ENCODE peak calls at places on chromosomes 7 and 10, in ten cellular contexts. I is CD8-positive, alpha-beta memory T cell; X is sigmoid colon; T is heart right ventricle; R is GM23248; H is aorta; M is fibroblast of lung; F is SJSA1; Q is thoracic aorta; S is tibial nerve. B is an unnamed sample. For H3K36me3, the result is how much of the 10 kb centered on the place peaks cover.

GRCh38 chr7:141697211-141697871 is 4.6 kb downstream of the DENND11 start:
- DNase-seq in I (no peak), X (no peak), T (no peak), R (peak), H (no peak), M (peak), F (peak), Q (no peak), S (no peak), B (peak)

GRCh38 chr7:131424219-131424822 is 96.6 kb downstream of the MKLN1 start:
- DNase-seq in I (peak), X (no peak), T (no peak), R (peak), H (no peak), M (peak), F (peak), Q (no peak), S (no peak), B (peak)

GRCh38 chr10:74213571-74214162 is 62.6 kb downstream of the ADK start:
- DNase-seq in I (peak), X (no peak), T (no peak), R (peak), H (no peak), M (peak), F (peak), Q (no peak), S (no peak), B (peak)

GRCh38 chr7:26449175-26450165 is 157.8 kb downstream of the SNX10 start:
- DNase-seq in I (no peak), X (no peak), T (no peak), R (peak), H (no peak), M (peak), F (peak), Q (no peak), S (no peak), B (peak)

GRCh38 chr10:129718548-129719414 is 245.3 kb downstream of the EBF3 start:
- DNase-seq in I (no peak), X (peak), T (no peak), R (no peak), H (no peak), M (no peak), F (no peak), Q (no peak), S (no peak), B (peak)

GRCh38 chr7:85396676-85397075 is 209.8 kb upstream of the SEMA3D start:
- DNase-seq in I (no peak), X (no peak), T (no peak), R (no peak), H (no peak), M (no peak), F (no peak), Q (no peak), S (no peak), B (no peak)

GRCh38 chr7:101563933-101564777 is 64.9 kb downstream of the MYL10 start:
- DNase-seq in I (no peak), X (no peak), T (no peak), R (no peak), H (no peak), M (no peak), F (no peak), Q (no peak), S (no peak), B (no peak)

GRCh38 chr10:21526184-21526951 is 886 bp upstream of the SKIDA1 start:
- DNase-seq in I (peak), X (peak), T (peak), R (peak), H (peak), M (peak), F (peak), Q (peak), S (peak), B (peak)

GRCh38 chr7:55344840-55345239 is 20.3 kb upstream of the LANCL2 start:
- DNase-seq in I (no peak), X (no peak), T (no peak), R (peak), H (no peak), M (no peak), F (no peak), Q (no peak), S (no peak), B (no peak)

GRCh38 chr10:59578741-59579140 is 130.9 kb downstream of the SLC16A9 start:
- DNase-seq in I (no peak), X (no peak), T (no peak), R (no peak), H (no peak), M (no peak), F (no peak), Q (no peak), S (no peak), B (no peak)

GRCh38 chr10:102342462-102342861 is 53.0 kb upstream of the NFKB2 start:
- DNase-seq in I (no peak), X (no peak), T (no peak), R (no peak), H (no peak), M (peak), F (peak), Q (no peak), S (no peak), B (peak)

DNA sequence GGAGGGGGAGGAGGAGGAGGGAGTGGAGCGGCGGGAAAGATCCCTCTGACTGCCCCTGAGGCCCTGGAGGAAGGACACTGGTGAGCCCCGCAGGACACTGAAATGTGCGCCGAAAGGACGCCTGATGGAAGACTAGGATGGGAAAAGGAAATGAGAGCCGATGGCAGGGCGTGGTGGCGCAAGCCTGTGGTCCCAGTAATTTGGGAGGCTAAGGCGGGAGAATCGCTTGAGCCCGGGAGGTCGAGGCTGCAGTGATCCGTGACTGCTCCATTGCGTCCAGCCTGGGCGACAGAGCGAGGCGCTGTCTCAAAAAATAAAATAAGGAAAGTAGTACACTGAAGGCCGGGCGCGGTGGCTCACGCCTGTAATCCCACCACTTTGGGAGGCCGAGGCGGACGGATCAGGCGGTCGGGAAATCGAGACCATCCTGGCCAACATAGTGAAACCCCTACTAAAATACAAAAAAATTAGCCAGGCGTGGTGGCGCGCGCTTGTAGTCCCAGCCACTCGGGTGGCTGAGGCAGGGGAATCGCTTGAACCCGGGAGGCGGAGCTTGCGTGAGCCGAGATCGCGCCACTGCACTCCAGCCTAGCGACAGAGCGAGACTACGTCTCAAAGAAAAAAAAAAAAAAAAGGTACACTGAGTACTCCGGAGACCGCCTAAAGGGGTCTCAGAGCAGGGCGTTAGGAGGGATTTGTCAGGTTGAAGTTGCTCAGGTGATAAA is 561 bp upstream of the HNRNPF start:
- DNase-seq in I (peak), X (peak), T (peak), R (peak), H (peak), M (no peak), F (no peak), Q (no peak), S (no peak), B (no peak)
- H3K36me3 ChIP-seq in I (under half), X (under half), T (under half), R (under half), H (under half), M (under half), F (under half), Q (under half), S (under half), B (under half)

GRCh38 chr7:127365164-127365956 is 27.1 kb downstream of the ZNF800 start:
- DNase-seq in I (no peak), X (no peak), T (no peak), R (no peak), H (no peak), M (peak), F (no peak), Q (no peak), S (no peak), B (no peak)
- H3K36me3 ChIP-seq in I (under half), X (under half), T (under half), R (under half), H (under half), M (under half), F (half or more), Q (under half), S (under half), B (under half)

GRCh38 chr7:135539629-135540028 is 18.1 kb upstream of the NUP205 start:
- DNase-seq in I (no peak), X (no peak), T (no peak), R (no peak), H (no peak), M (no peak), F (no peak), Q (no peak), S (no peak), B (no peak)

GRCh38 chr7:135537905-135538304 is 19.8 kb upstream of the NUP205 start:
- DNase-seq in I (no peak), X (no peak), T (no peak), R (no peak), H (no peak), M (no peak), F (no peak), Q (no peak), S (no peak), B (no peak)

GRCh38 chr7:135537453-135537852 is 20.3 kb upstream of the NUP205 start:
- DNase-seq in I (no peak), X (no peak), T (no peak), R (no peak), H (no peak), M (no peak), F (no peak), Q (no peak), S (no peak), B (no peak)

GRCh38 chr7:135538387-135538786 is 19.3 kb upstream of the NUP205 start:
- DNase-seq in I (no peak), X (no peak), T (no peak), R (no peak), H (no peak), M (no peak), F (no peak), Q (no peak), S (no peak), B (no peak)

DNA sequence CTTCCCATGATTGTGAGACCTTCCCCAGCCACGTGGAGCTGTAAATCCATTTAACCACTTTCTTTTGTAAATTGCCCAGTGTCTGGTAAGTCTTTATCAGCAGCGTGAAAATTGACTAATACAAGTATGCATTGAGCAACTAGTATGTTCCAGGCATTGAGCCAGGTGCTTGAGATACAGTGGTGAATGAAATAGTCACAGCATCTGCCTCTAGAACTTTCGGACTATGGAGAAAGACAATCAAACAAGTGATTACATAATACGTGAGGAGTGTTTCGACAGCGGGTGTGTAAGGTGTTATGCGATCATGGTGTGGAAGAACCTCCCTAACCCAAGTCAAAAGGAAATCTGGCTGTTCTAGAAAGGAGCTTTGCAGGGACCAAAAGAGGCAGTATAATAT is 21.6 kb upstream of the NUP205 start:
- DNase-seq in I (no peak), X (no peak), T (no peak), R (peak), H (no peak), M (peak), F (no peak), Q (no peak), S (no peak), B (peak)
- H3K36me3 ChIP-seq in I (under half), X (under half), T (under half), R (under half), H (under half), M (under half), F (under half), Q (under half), S (under half), B (under half)

GRCh38 chr7:138584696-138585095 is 116.5 kb downstream of the SVOPL start:
- DNase-seq in I (no peak), X (no peak), T (no peak), R (peak), H (no peak), M (peak), F (no peak), Q (no peak), S (no peak), B (no peak)

GRCh38 chr7:138585283-138585993 is 115.7 kb downstream of the SVOPL start:
- DNase-seq in I (no peak), X (no peak), T (no peak), R (no peak), H (no peak), M (no peak), F (no peak), Q (no peak), S (no peak), B (no peak)

GRCh38 chr7:138584283-138584682 is 116.9 kb downstream of the SVOPL start:
- DNase-seq in I (no peak), X (no peak), T (no peak), R (peak), H (no peak), M (peak), F (no peak), Q (no peak), S (no peak), B (no peak)

GRCh38 chr7:138590154-138590553 is 111.0 kb downstream of the SVOPL start:
- DNase-seq in I (no peak), X (no peak), T (no peak), R (no peak), H (no peak), M (no peak), F (no peak), Q (no peak), S (no peak), B (no peak)

GRCh38 chr7:138587485-138587884 is 113.7 kb downstream of the SVOPL start:
- DNase-seq in I (no peak), X (no peak), T (no peak), R (no peak), H (no peak), M (no peak), F (no peak), Q (no peak), S (no peak), B (no peak)
- H3K36me3 ChIP-seq in I (under half), X (under half), T (under half), R (under half), H (under half), M (under half), F (under half), Q (under half), S (under half), B (under half)

GRCh38 chr10:48778193-48778857 is 93.7 kb downstream of the WDFY4 start:
- DNase-seq in I (no peak), X (no peak), T (no peak), R (no peak), H (no peak), M (no peak), F (no peak), Q (no peak), S (no peak), B (no peak)
- H3K36me3 ChIP-seq in I (under half), X (under half), T (under half), R (under half), H (under half), M (under half), F (under half), Q (under half), S (under half), B (under half)

GRCh38 chr7:139265673-139266072 is 34.6 kb downstream of the UBN2 start:
- DNase-seq in I (no peak), X (no peak), T (no peak), R (no peak), H (no peak), M (no peak), F (no peak), Q (no peak), S (no peak), B (no peak)
- H3K36me3 ChIP-seq in I (under half), X (under half), T (under half), R (under half), H (under half), M (under half), F (under half), Q (under half), S (under half), B (under half)

GRCh38 chr7:116713500-116713899 is 41.5 kb downstream of the MET start:
- DNase-seq in I (no peak), X (no peak), T (no peak), R (no peak), H (no peak), M (no peak), F (no peak), Q (no peak), S (no peak), B (no peak)
- H3K36me3 ChIP-seq in I (under half), X (under half), T (under half), R (under half), H (under half), M (under half), F (under half), Q (under half), S (under half), B (under half)